ENCODE peak calls at places on chromosomes 13 and 19, in four cellular contexts. One of them, this sample, is unnamed.

GRCh38 chr13:25378528-25378927 is 6.8 kb downstream of the ATP8A2 start:
- DNase-seq in BE2C: no peak
- DNase-seq in uterus: no peak
- DNase-seq in right lobe of liver: no peak
- DNase-seq in this sample: no peak

GRCh38 chr13:100520936-100521765 is 67.4 kb downstream of the GGACT start:
- DNase-seq in right lobe of liver: no peak
- DNase-seq in BE2C: no peak
- DNase-seq in uterus: no peak
- DNase-seq in this sample: no peak

GRCh38 chr13:51041126-51041525 is 69.9 kb downstream of the C13orf42 start:
- DNase-seq in BE2C: no peak
- DNase-seq in right lobe of liver: no peak
- DNase-seq in uterus: no peak
- DNase-seq in this sample: no peak

GRCh38 chr19:57099199-57099661 is 20.6 kb upstream of the USP29 start:
- DNase-seq in right lobe of liver: peak; percentile 66
- DNase-seq in uterus: peak; percentile 61
- DNase-seq in BE2C: peak; percentile 59
- DNase-seq in this sample: peak; percentile 87

GRCh38 chr13:87884874-87885273 is 213.7 kb downstream of the SLITRK5 start:
- DNase-seq in right lobe of liver: no peak
- DNase-seq in BE2C: peak; percentile 59
- DNase-seq in uterus: no peak
- DNase-seq in this sample: peak; percentile 1

GRCh38 chr13:76339649-76340048 is 546.6 kb downstream of the KCTD12 start:
- DNase-seq in uterus: no peak
- DNase-seq in BE2C: no peak
- DNase-seq in right lobe of liver: no peak
- DNase-seq in this sample: no peak

GRCh38 chr13:85693889-85694511 is 105.2 kb downstream of the SLITRK6 start:
- DNase-seq in right lobe of liver: no peak
- DNase-seq in uterus: no peak
- DNase-seq in BE2C: peak; percentile 39
- DNase-seq in this sample: no peak

GRCh38 chr13:75495938-75496337 is 14.0 kb upstream of the TBC1D4 start:
- DNase-seq in right lobe of liver: no peak
- DNase-seq in BE2C: no peak
- DNase-seq in uterus: no peak
- DNase-seq in this sample: no peak

GRCh38 chr13:48233097-48233885 is at the start of gene ITM2B:
- DNase-seq in uterus: peak; percentile 77
- DNase-seq in right lobe of liver: peak; percentile 92
- DNase-seq in BE2C: peak; percentile 86
- DNase-seq in this sample: peak; percentile 97

GRCh38 chr19:2578391-2578826 is 102.5 kb downstream of the GADD45B start:
- DNase-seq in uterus: no peak
- DNase-seq in BE2C: no peak
- DNase-seq in right lobe of liver: no peak
- DNase-seq in this sample: no peak

GRCh38 chr19:38392707-38393308 is 4.3 kb downstream of the SPRED3 start:
- DNase-seq in right lobe of liver: no peak
- DNase-seq in BE2C: no peak
- DNase-seq in uterus: no peak
- DNase-seq in this sample: no peak

GRCh38 chr13:99465454-99465853 is 35.8 kb upstream of the TM9SF2 start:
- DNase-seq in right lobe of liver: no peak
- DNase-seq in uterus: no peak
- DNase-seq in BE2C: no peak
- DNase-seq in this sample: no peak

GRCh38 chr13:106063591-106064308 is 471.7 kb downstream of the EFNB2 start:
- DNase-seq in right lobe of liver: no peak
- DNase-seq in uterus: no peak
- DNase-seq in BE2C: no peak
- DNase-seq in this sample: no peak

GRCh38 chr19:49058592-49058991 is 1.0 kb upstream of the CGB7 start:
- DNase-seq in right lobe of liver: no peak
- DNase-seq in uterus: no peak
- DNase-seq in BE2C: peak; percentile 64
- DNase-seq in this sample: peak; percentile 66

GRCh38 chr19:14086098-14086497 is 515 bp upstream of the C19orf67 start:
- DNase-seq in uterus: no peak
- DNase-seq in BE2C: no peak
- DNase-seq in right lobe of liver: no peak
- DNase-seq in this sample: no peak
- H3K4me1 ChIP-seq in uterus: no peaks in the 10 kb centered on the region
- H3K4me1 ChIP-seq in BE2C: no peaks in the 10 kb centered on the region
- H3K4me1 ChIP-seq in right lobe of liver: peaks cover 20% of the 10 kb centered on the region
- H3K4me1 ChIP-seq in this sample: peaks cover 11% of the 10 kb centered on the region

GRCh38 chr19:51065221-51065960 is 499 bp upstream of the KLK13 start:
- DNase-seq in BE2C: no peak
- DNase-seq in right lobe of liver: no peak
- DNase-seq in uterus: no peak
- DNase-seq in this sample: no peak
- H3K4me3 ChIP-seq in BE2C: no peak overlapping the region
- H3K4me3 ChIP-seq in right lobe of liver: no peak overlapping the region
- H3K4me3 ChIP-seq in uterus: no peak overlapping the region
- H3K4me3 ChIP-seq in this sample: no peak overlapping the region

GRCh38 chr19:18513868-18514267 is 8.0 kb downstream of the ELL start:
- DNase-seq in BE2C: no peak
- DNase-seq in uterus: peak; percentile 58
- DNase-seq in right lobe of liver: no peak
- DNase-seq in this sample: peak; percentile 79
- H3K4me1 ChIP-seq in BE2C: peaks cover 5% of the 10 kb centered on the region
- H3K4me1 ChIP-seq in uterus: peaks cover 22% of the 10 kb centered on the region
- H3K4me1 ChIP-seq in right lobe of liver: peaks cover 62% of the 10 kb centered on the region
- H3K4me1 ChIP-seq in this sample: no peaks in the 10 kb centered on the region

GRCh38 chr13:46385946-46386345 is 1.1 kb downstream of the RUBCNL start:
- DNase-seq in right lobe of liver: no peak
- DNase-seq in uterus: no peak
- DNase-seq in BE2C: no peak
- DNase-seq in this sample: no peak

GRCh38 chr13:46378411-46378810 is 8.6 kb downstream of the RUBCNL start:
- DNase-seq in uterus: no peak
- DNase-seq in right lobe of liver: no peak
- DNase-seq in BE2C: no peak
- DNase-seq in this sample: no peak

GRCh38 chr13:46380242-46380641 is 6.8 kb downstream of the RUBCNL start:
- DNase-seq in BE2C: no peak
- DNase-seq in uterus: no peak
- DNase-seq in right lobe of liver: no peak
- DNase-seq in this sample: no peak

GRCh38 chr13:46383383-46383782 is 3.7 kb downstream of the RUBCNL start:
- DNase-seq in right lobe of liver: no peak
- DNase-seq in uterus: no peak
- DNase-seq in BE2C: no peak
- DNase-seq in this sample: no peak

GRCh38 chr13:46382224-46382623 is 4.8 kb downstream of the RUBCNL start:
- DNase-seq in uterus: no peak
- DNase-seq in BE2C: no peak
- DNase-seq in right lobe of liver: no peak
- DNase-seq in this sample: no peak
- H3K4me3 ChIP-seq in uterus: no peak overlapping the region
- H3K4me3 ChIP-seq in BE2C: no peak overlapping the region
- H3K4me3 ChIP-seq in right lobe of liver: no peak overlapping the region
- H3K4me3 ChIP-seq in this sample: no peak overlapping the region

DNA sequence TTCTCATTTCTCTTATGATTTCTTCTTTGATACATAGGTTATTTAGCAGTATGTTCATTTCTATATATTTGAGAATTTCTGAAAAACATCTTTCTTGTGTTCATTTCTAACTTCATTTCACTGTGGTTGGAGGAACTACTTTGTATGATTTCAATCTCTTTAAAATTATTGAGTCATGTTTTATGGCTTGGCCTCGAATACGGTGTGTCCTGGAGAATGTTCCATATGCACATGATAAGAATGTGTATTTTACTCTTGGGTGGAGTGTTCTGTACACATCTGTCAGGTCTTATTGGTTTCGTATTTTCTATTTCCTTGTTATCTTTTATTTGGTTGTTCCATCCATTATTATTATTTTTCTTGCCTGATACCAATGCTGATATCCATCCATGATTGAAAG is 22.9 kb downstream of the DNM2 start:
- DNase-seq in BE2C: no peak
- DNase-seq in uterus: no peak
- DNase-seq in right lobe of liver: no peak
- DNase-seq in this sample: no peak
- H3K4me1 ChIP-seq in BE2C: no peaks in the 10 kb centered on the region
- H3K4me1 ChIP-seq in uterus: peaks cover 5% of the 10 kb centered on the region
- H3K4me1 ChIP-seq in right lobe of liver: peaks cover 26% of the 10 kb centered on the region
- H3K4me1 ChIP-seq in this sample: no peaks in the 10 kb centered on the region

GRCh38 chr13:43264460-43264859 is 241.1 kb downstream of the DNAJC15 start:
- DNase-seq in uterus: no peak
- DNase-seq in right lobe of liver: no peak
- DNase-seq in BE2C: no peak
- DNase-seq in this sample: no peak
- H3K4me3 ChIP-seq in uterus: no peak overlapping the region
- H3K4me3 ChIP-seq in right lobe of liver: no peak overlapping the region
- H3K4me3 ChIP-seq in BE2C: no peak overlapping the region
- H3K4me3 ChIP-seq in this sample: no peak overlapping the region

DNA sequence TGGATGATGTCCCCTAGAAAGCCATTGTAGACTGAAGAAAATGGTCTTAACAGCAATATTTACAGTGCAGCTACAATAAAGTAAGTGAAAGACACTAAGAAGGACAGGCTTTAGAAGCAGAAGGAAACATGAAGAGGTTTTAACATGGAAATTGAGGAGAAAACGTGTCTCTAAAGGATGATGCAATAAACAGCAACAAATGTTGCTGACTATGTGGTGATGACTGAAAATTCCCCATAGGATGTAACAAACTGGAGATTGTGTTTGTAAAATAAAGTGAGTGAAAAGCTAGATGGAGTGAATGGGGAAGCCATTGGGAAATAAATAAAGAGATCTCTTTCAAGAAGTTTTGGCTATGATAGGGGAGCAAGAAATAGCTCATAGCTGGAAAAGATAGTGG is 186.7 kb upstream of the IPO5 start:
- DNase-seq in BE2C: no peak
- DNase-seq in right lobe of liver: no peak
- DNase-seq in uterus: no peak
- DNase-seq in this sample: no peak
- H3K4me1 ChIP-seq in BE2C: no peaks in the 10 kb centered on the region
- H3K4me1 ChIP-seq in right lobe of liver: no peaks in the 10 kb centered on the region
- H3K4me1 ChIP-seq in uterus: no peaks in the 10 kb centered on the region
- H3K4me1 ChIP-seq in this sample: no peaks in the 10 kb centered on the region

GRCh38 chr13:113839536-113840204 is 24.2 kb downstream of the GAS6 start:
- DNase-seq in uterus: no peak
- DNase-seq in BE2C: no peak
- DNase-seq in right lobe of liver: peak; percentile 88
- DNase-seq in this sample: no peak

GRCh38 chr13:113835461-113836274 is 28.2 kb downstream of the GAS6 start:
- DNase-seq in right lobe of liver: peak; percentile 42
- DNase-seq in uterus: peak; percentile 80
- DNase-seq in BE2C: no peak
- DNase-seq in this sample: peak; percentile 56

GRCh38 chr13:113838711-113839201 is 25.1 kb downstream of the GAS6 start:
- DNase-seq in uterus: no peak
- DNase-seq in BE2C: no peak
- DNase-seq in right lobe of liver: peak; percentile 52
- DNase-seq in this sample: no peak

GRCh38 chr13:113836917-113837553 is 26.8 kb downstream of the GAS6 start:
- DNase-seq in BE2C: no peak
- DNase-seq in right lobe of liver: peak; percentile 67
- DNase-seq in uterus: peak; percentile 82
- DNase-seq in this sample: peak; percentile 61

GRCh38 chr13:113837554-113838355 is 26.1 kb downstream of the GAS6 start:
- DNase-seq in BE2C: peak; percentile 90
- DNase-seq in right lobe of liver: peak; percentile 81
- DNase-seq in uterus: peak; percentile 98
- DNase-seq in this sample: peak; percentile 84
- H3K4me3 ChIP-seq in BE2C: no peak overlapping the region
- H3K4me3 ChIP-seq in right lobe of liver: no peak overlapping the region
- H3K4me3 ChIP-seq in uterus: peak overlapping the region; percentile 2
- H3K4me3 ChIP-seq in this sample: peak overlapping the region; percentile 56

This sample was measured in SK-N-SH.